ENCODE peak calls at places on chromosomes 4 and X, in five cellular contexts. J is epithelial cell of prostate; L is pons; X is stimulated activated CD4-positive, alpha-beta T cell treated with anti-CD3 and anti-CD28 coated beads, Interleukin-12 subunit alpha, Interleukin-12 subunit beta, amount 100 ng/mL, for 24 hours; Q is Ammon's horn. K is an unnamed sample.

GRCh38 chrX:10198254-10198653 is 41.5 kb downstream of the CLCN4 start:
- DNase-seq in Q (no peak), L (no peak), J (no peak), X (no peak), K (no peak)

GRCh38 chrX:110992611-110993010 is 103.4 kb upstream of the PAK3 start:
- DNase-seq in X (peak), Q (no peak), L (no peak), J (no peak), K (no peak)

GRCh38 chr4:145796338-145796737 is 116.4 kb downstream of the C4orf51 start:
- DNase-seq in X (no peak), Q (no peak), L (no peak), J (no peak), K (no peak)

GRCh38 chr4:95910749-95911148 is 70.9 kb downstream of the PDHA2 start:
- DNase-seq in Q (no peak), J (no peak), X (no peak), L (no peak), K (no peak)

GRCh38 chrX:103556941-103557340 is 28.4 kb upstream of the TCEAL4 start:
- DNase-seq in Q (no peak), X (no peak), J (no peak), L (no peak), K (no peak)

GRCh38 chrX:98065151-98065550 is 1181.4 kb downstream of the RPA4 start:
- DNase-seq in J (no peak), Q (no peak), X (no peak), L (no peak), K (no peak)

GRCh38 chr4:6271701-6272465 is 2.2 kb downstream of the WFS1 start:
- DNase-seq in L (no peak), Q (no peak), J (no peak), X (no peak), K (no peak)

GRCh38 chr4:52299120-52299519 is 248.0 kb downstream of the SPATA18 start:
- DNase-seq in X (no peak), Q (peak), L (no peak), J (no peak), K (no peak)

GRCh38 chr4:94409947-94410346 is 41.8 kb upstream of the PDLIM5 start:
- DNase-seq in Q (no peak), X (no peak), L (no peak), J (no peak), K (no peak)